ENCODE peak calls at places on chromosomes 1 and 21, in five cellular contexts. L, J, A, H and O are unnamed samples.

GRCh38 chr1:110235839-110236682 is 25.9 kb downstream of the KCNC4 start:
- DNase-seq in H (no peak), A (peak), L (no peak), J (peak), O (no peak)

GRCh38 chr1:30099587-30099986 is 623.8 kb downstream of the MATN1 start:
- DNase-seq in J (no peak), H (no peak), A (no peak), L (no peak), O (no peak)

GRCh38 chr1:32001863-32002262 is 11.8 kb upstream of the KHDRBS1 start:
- DNase-seq in A (no peak), J (no peak), L (no peak), H (no peak), O (no peak)

GRCh38 chr1:100578201-100578600 is 40.3 kb downstream of the GPR88 start:
- DNase-seq in L (no peak), A (no peak), H (no peak), J (no peak), O (no peak)

GRCh38 chr1:13600762-13601483 is 17.3 kb downstream of the PDPN start:
- DNase-seq in J (no peak), A (no peak), H (peak), L (peak), O (no peak)

GRCh38 chr1:151774540-151774939 is 11.2 kb upstream of the MRPL9 start:
- DNase-seq in H (no peak), L (no peak), A (no peak), J (no peak), O (no peak)

GRCh38 chr1:248873993-248874671 is 15.2 kb upstream of the ZNF692 start:
- DNase-seq in A (no peak), H (peak), J (no peak), L (peak), O (peak)

GRCh38 chr1:4172659-4173599 is 272.9 kb upstream of the C1orf174 start:
- DNase-seq in J (no peak), H (no peak), A (no peak), L (no peak), O (no peak)

GRCh38 chr1:206949208-206949607 is 2.9 kb upstream of the PIGR start:
- DNase-seq in J (no peak), A (no peak), L (no peak), H (no peak), O (no peak)

GRCh38 chr1:24850353-24850905 is 79.6 kb downstream of the RUNX3 start:
- DNase-seq in L (no peak), J (peak), H (no peak), A (peak), O (no peak)

GRCh38 chr1:54227836-54228435 is 28.0 kb downstream of the MRPL37 start:
- DNase-seq in L (no peak), J (no peak), A (no peak), H (no peak), O (no peak)

GRCh38 chr1:103198996-103199395 is 90.7 kb upstream of the COL11A1 start:
- DNase-seq in L (no peak), J (no peak), H (no peak), A (no peak), O (no peak)

GRCh38 chr1:26259578-26259977 is 20.3 kb upstream of the SH3BGRL3 start:
- DNase-seq in L (no peak), H (no peak), J (no peak), A (no peak), O (no peak)

GRCh38 chr1:220271706-220272046 is 577 bp downstream of the RAB3GAP2 start:
- DNase-seq in H (no peak), A (peak), L (peak), J (peak), O (no peak)

GRCh38 chr1:27940297-27940696 is 5.5 kb downstream of the SMPDL3B start:
- DNase-seq in A (peak), H (no peak), J (no peak), L (peak), O (peak)

GRCh38 chr1:209106237-209106741 is 477.2 kb upstream of the CAMK1G start:
- DNase-seq in H (no peak), A (no peak), L (no peak), J (peak), O (no peak)

GRCh38 chr1:15885701-15886612 is 38.5 kb downstream of the SPEN start:
- DNase-seq in L (peak), J (peak), A (peak), H (peak), O (no peak)

GRCh38 chr1:198497326-198498220 is 42.9 kb downstream of the ATP6V1G3 start:
- DNase-seq in L (no peak), H (no peak), A (peak), J (peak), O (no peak)

GRCh38 chr1:64162804-64163203 is 40.6 kb upstream of the UBE2U start:
- DNase-seq in J (no peak), L (no peak), H (no peak), A (no peak), O (no peak)

GRCh38 chr1:231183875-231184590 is 22.2 kb downstream of the TRIM67 start:
- DNase-seq in J (no peak), H (no peak), A (no peak), L (no peak), O (no peak)

GRCh38 chr21:44486302-44486701 is 31.0 kb downstream of the LRRC3 start:
- DNase-seq in L (no peak), J (no peak), A (no peak), H (no peak), O (no peak)

GRCh38 chr1:204286841-204287387 is 72.8 kb downstream of the PLEKHA6 start:
- DNase-seq in L (peak), J (peak), H (peak), A (peak), O (peak)

GRCh38 chr1:221620437-221621384 is 121.2 kb downstream of the DUSP10 start:
- DNase-seq in J (peak), L (no peak), H (no peak), A (no peak), O (no peak)

GRCh38 chr1:40243371-40243770 is 4.4 kb upstream of the TMCO2 start:
- DNase-seq in J (peak), H (no peak), A (no peak), L (no peak), O (no peak)

GRCh38 chr1:172341697-172342096 is 78.8 kb upstream of the C1orf105 start:
- DNase-seq in H (no peak), A (no peak), J (no peak), L (no peak), O (no peak)

GRCh38 chr1:172344444-172344843 is 76.0 kb upstream of the C1orf105 start:
- DNase-seq in L (no peak), J (no peak), A (no peak), H (no peak), O (no peak)

GRCh38 chr1:172345077-172345476 is 75.4 kb upstream of the C1orf105 start:
- DNase-seq in L (no peak), J (no peak), A (no peak), H (no peak), O (no peak)

GRCh38 chr1:172342584-172343245 is 77.8 kb upstream of the C1orf105 start:
- DNase-seq in A (no peak), J (no peak), H (no peak), L (no peak), O (no peak)

DNA sequence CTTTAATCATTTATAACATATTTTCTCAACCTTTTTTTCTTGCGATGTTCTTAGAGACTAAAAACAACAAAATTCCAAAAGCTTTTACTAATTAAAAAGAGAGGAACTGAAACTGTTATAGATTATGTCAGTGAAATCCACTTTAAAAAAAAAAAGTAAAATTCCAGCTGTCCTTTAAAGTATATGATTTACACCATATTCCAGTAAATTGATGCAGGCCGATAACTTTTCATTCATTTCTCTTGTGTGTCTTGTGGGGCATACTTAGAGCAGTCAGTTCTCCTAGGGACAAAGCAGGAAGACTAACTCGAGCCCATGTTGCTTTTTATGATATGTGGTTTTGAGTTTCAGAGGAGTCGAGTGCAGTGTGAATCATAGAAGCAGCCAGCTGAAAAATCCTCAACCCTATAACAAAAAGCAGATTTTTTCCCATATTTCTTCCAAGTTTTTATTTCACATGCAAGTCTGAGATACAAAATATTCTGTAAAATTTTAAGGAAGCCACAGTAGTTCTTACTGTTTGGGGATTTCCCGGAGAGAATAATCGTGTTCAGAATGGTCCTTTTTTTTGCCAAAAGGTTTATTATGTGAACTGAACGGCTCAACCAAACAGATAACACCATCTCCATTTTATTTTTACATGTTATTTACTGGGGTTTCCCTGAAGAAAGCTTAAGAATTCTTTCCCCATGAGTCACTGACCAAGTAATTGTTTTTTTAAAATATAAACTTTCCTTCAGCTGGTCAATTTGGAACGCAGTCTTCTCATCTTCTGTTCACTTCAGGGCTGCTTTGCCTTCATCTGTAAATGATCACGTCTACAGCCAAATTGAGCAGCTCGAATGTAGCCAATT is 77.0 kb upstream of the C1orf105 start:
- DNase-seq in A (peak), L (no peak), H (no peak), J (peak), O (no peak)
- H3K4me3 ChIP-seq in A (peak), L (peak), H (no peak), J (no peak), O (no peak)

GRCh38 chr1:205576805-205577761 is 54.7 kb downstream of the ELK4 start:
- DNase-seq in H (no peak), J (no peak), L (no peak), A (no peak), O (no peak)
- H3K27ac ChIP-seq in H (no peak), J (no peak), L (no peak), A (no peak), O (no peak)

GRCh38 chr1:173863224-173864151 is 4.3 kb downstream of the GAS5 start:
- DNase-seq in J (peak), H (no peak), A (no peak), L (no peak), O (no peak)

GRCh38 chr1:173864179-173864867 is 3.5 kb downstream of the GAS5 start:
- DNase-seq in J (peak), A (no peak), L (no peak), H (no peak), O (no peak)

GRCh38 chr1:173867141-173867752 is 542 bp downstream of the GAS5 start:
- DNase-seq in H (no peak), J (no peak), A (no peak), L (no peak), O (peak)

GRCh38 chr1:173866462-173866861 is 1.3 kb downstream of the GAS5 start:
- DNase-seq in J (peak), L (no peak), H (no peak), A (no peak), O (no peak)

DNA sequence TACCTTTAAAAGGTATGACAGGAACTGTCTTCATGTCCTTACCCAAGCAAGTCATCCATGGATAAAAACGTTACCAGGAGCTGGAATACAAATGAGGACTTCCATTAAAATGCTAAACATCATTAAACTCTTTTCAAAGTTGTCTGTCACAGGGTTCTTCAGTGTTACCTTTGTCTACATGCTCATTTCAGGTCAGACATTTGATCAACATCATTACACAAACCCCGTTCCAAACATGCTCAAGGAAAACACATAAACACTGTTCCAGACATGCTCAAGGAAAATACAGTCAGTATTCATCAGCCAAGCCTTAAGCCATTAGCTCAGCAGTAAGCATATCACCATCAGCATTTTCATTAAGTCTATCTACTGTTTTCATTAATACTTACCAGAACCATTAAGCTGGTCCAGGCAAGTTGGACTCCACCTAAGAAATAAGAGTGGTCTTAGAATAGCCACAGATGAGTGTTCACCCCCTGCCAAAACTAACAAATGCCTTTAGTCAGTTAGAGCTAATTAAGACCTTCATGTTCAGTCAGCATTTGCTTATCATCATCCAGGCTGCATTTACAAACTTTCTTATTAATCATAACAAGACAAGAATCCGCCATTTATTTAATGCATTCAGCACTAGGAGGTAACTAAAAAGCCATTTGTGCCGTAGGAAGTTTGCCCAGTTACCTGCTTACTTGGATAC is 2.2 kb downstream of the GAS5 start:
- DNase-seq in A (no peak), J (peak), H (no peak), L (no peak), O (no peak)
- H3K4me3 ChIP-seq in A (peak), J (peak), H (no peak), L (no peak), O (peak)

DNA sequence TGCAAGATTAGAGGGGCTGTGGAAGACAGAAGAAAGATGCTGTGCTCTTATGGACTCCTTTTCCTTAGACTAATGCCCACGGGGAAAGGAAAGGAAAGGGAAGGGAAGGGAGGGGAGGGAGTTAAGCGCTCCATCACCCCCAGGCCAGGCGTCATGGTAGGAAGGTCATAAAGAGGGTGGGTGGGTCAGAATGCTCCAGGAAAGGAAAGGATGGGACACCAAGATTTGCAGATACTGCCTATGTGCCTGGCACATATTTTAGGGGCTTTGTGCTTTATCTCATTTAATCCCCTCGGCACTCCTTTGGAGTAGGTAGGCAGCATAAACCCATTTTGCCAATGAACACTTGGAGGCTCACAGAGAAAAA is 41.4 kb downstream of the MAB21L3 start:
- DNase-seq in J (no peak), L (no peak), H (no peak), A (no peak), O (no peak)
- H3K27ac ChIP-seq in J (no peak), L (peak), H (peak), A (no peak), O (no peak)

GRCh38 chr21:14762734-14763694 is 216.9 kb upstream of the SAMSN1 start:
- DNase-seq in J (no peak), L (no peak), H (no peak), A (no peak), O (no peak)
- H3K4me3 ChIP-seq in J (no peak), L (peak), H (no peak), A (no peak), O (no peak)

GRCh38 chr1:36390411-36390810 is 4.7 kb upstream of the STK40 start:
- DNase-seq in J (no peak), H (no peak), A (no peak), L (no peak), O (no peak)
- H3K27ac ChIP-seq in J (no peak), H (no peak), A (no peak), L (no peak), O (no peak)

DNA sequence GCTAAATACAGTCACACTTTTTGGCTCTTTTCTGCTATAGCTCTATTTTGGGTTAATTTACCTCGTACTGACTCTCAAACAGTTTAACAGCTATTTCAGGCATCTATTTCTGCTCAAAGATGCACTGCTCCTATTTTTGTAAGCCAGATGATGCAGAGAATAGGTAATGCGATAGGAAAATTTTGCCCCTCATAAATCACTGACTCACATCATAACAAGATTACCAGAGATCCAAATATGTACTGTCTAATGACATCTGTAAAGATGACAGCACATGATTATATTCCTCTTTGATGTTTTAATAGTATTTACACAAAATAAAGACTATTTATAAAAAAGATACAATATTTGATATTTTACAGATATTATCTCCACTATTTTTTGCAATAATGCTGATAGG is 58.7 kb downstream of the XCL1 start:
- DNase-seq in J (no peak), H (no peak), A (no peak), L (no peak), O (no peak)
- H3K4me3 ChIP-seq in J (no peak), H (no peak), A (no peak), L (no peak), O (no peak)